ENCODE peak calls at places on chromosomes 11 and 22, in five cellular contexts. C is type B pancreatic cell, S is RWPE2, A is GM12865, M is endothelial cell. F is an unnamed sample.

GRCh38 chr11:92703431-92703830 is 266.0 kb upstream of the MTNR1B start:
- DNase-seq in C (no peak), S (no peak), A (no peak), M (no peak), F (no peak)

GRCh38 chr22:17167486-17167885 is 8.4 kb upstream of the HDHD5 start:
- DNase-seq in C (no peak), S (no peak), A (no peak), M (no peak), F (no peak)

GRCh38 chr11:121891134-121891533 is 224.9 kb downstream of the BLID start:
- DNase-seq in C (no peak), S (no peak), A (no peak), M (no peak), F (no peak)

GRCh38 chr11:66044757-66045156 is 4.2 kb downstream of the GAL3ST3 start:
- DNase-seq in C (no peak), S (no peak), A (no peak), M (no peak), F (no peak)

GRCh38 chr22:19942886-19943664 is 1.5 kb upstream of the TXNRD2 start:
- DNase-seq in C (no peak), S (no peak), A (no peak), M (no peak), F (no peak)

GRCh38 chr22:32130464-32130863 is 28.6 kb downstream of the C22orf42 start:
- DNase-seq in C (no peak), S (no peak), A (no peak), M (no peak), F (no peak)

GRCh38 chr11:106656646-106657045 is 361.6 kb downstream of the GUCY1A2 start:
- DNase-seq in C (no peak), S (no peak), A (no peak), M (no peak), F (no peak)

GRCh38 chr22:26811717-26811992 is 154.3 kb downstream of the MIAT start:
- DNase-seq in C (no peak), S (no peak), A (no peak), M (no peak), F (no peak)

GRCh38 chr11:10385696-10386095 is 69.4 kb upstream of the AMPD3 start:
- DNase-seq in C (peak), S (no peak), A (no peak), M (no peak), F (no peak)

GRCh38 chr11:40129276-40129675 is 1330.2 kb downstream of the LRRC4C start:
- DNase-seq in C (no peak), S (no peak), A (peak), M (no peak), F (no peak)

GRCh38 chr11:18836415-18836814 is 44.8 kb upstream of the PTPN5 start:
- DNase-seq in C (no peak), S (no peak), A (no peak), M (no peak), F (no peak)

GRCh38 chr22:17794726-17795125 is 20.5 kb upstream of the BID start:
- DNase-seq in C (no peak), S (no peak), A (no peak), M (no peak), F (no peak)

GRCh38 chr11:116309446-116309845 is 463.3 kb downstream of the BUD13 start:
- DNase-seq in C (no peak), S (no peak), A (no peak), M (no peak), F (no peak)

GRCh38 chr11:111077938-111078337 is 167.6 kb upstream of the POU2AF2 start:
- DNase-seq in C (no peak), S (no peak), A (no peak), M (no peak), F (no peak)

GRCh38 chr22:43208703-43209522 is 22.0 kb upstream of the TTLL12 start:
- DNase-seq in C (no peak), S (no peak), A (no peak), M (no peak), F (no peak)

GRCh38 chr11:75413864-75414263 is 14.5 kb downstream of the RPS3 start:
- DNase-seq in C (no peak), S (no peak), A (no peak), M (no peak), F (no peak)

GRCh38 chr11:28228196-28228595 is 120.0 kb downstream of the METTL15 start:
- DNase-seq in C (no peak), S (no peak), A (no peak), M (no peak), F (no peak)

GRCh38 chr11:9726313-9727022 is 62.6 kb downstream of the SWAP70 start:
- DNase-seq in C (no peak), S (no peak), A (peak), M (no peak), F (peak)

DNA sequence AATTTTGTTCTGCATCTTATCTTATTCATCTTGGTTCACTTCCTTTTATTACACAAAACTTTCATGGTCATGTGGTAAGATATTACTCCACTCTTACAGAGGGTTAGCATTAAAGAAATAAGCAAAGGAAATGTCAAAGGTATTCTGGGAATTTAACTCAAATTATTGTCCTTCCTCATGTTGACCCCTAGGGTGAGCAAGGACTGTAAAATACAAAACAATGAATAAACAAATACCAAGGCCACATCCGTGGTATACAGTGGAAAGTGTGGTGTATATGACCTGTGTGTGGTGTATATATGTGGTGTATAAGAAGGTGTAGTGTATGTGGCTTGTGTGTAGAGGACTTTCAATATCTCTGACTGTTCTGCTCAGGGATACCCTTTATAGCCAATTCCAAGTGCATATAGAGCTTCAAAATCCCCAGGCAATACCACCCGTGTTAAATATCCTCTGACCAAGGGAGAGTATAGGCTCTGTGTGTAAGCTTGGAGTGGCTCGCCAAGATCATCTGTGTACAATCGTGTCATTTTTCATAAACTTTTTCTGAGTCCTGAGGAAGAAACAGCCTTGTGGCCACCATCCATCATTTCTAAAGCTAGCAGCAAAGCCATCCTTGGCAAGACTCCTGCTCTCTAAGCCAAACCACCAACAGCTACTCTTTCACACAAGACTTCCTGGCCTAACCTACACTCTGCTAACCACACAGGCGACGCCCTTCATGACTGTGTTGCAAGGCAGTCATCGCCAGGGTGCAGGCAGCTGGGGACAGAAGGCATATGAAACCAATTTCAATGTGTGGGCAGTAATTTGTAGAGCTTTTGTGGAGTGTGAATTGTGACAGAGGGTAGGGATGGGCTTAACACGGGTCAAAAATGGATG is 548.0 kb downstream of the ETS1 start:
- DNase-seq in C (no peak), S (no peak), A (peak), M (no peak), F (peak)
- TF ChIP-seq CTCF in C (peak), S (no peak), A (no peak), M (peak), F (no peak)

GRCh38 chr11:47645500-47645899 is 3.1 kb upstream of the MTCH2 start:
- DNase-seq in C (no peak), S (no peak), A (no peak), M (no peak), F (no peak)

GRCh38 chr11:47646019-47646418 is 3.7 kb upstream of the MTCH2 start:
- DNase-seq in C (no peak), S (no peak), A (no peak), M (no peak), F (no peak)

GRCh38 chr11:47641585-47642098 is 717 bp downstream of the MTCH2 start:
- DNase-seq in C (no peak), S (no peak), A (no peak), M (no peak), F (no peak)

GRCh38 chr11:47642099-47642855 is at the start of gene MTCH2:
- DNase-seq in C (peak), S (peak), A (peak), M (peak), F (peak)
- TF ChIP-seq CTCF in C (peak), S (peak), A (peak), M (no peak), F (peak)

GRCh38 chr11:64801591-64802369 is 1.2 kb downstream of the MAP4K2 start:
- DNase-seq in C (no peak), S (no peak), A (no peak), M (peak), F (no peak)
- TF ChIP-seq CTCF in C (no peak), S (no peak), A (no peak), M (no peak), F (no peak)

GRCh38 chr11:57205046-57205671 is 23.4 kb downstream of the LRRC55 start:
- DNase-seq in C (no peak), S (no peak), A (no peak), M (no peak), F (no peak)
- TF ChIP-seq CTCF in C (no peak), S (no peak), A (no peak), M (no peak), F (no peak)

GRCh38 chr11:22926341-22926740 is 66.1 kb upstream of the CCDC179 start:
- DNase-seq in C (no peak), S (no peak), A (no peak), M (no peak), F (no peak)

GRCh38 chr11:22922672-22923071 is 62.4 kb upstream of the CCDC179 start:
- DNase-seq in C (no peak), S (no peak), A (no peak), M (no peak), F (no peak)

GRCh38 chr11:22923561-22923960 is 63.3 kb upstream of the CCDC179 start:
- DNase-seq in C (no peak), S (no peak), A (no peak), M (no peak), F (no peak)

GRCh38 chr11:22920939-22921565 is 60.8 kb upstream of the CCDC179 start:
- DNase-seq in C (no peak), S (no peak), A (peak), M (peak), F (peak)
- TF ChIP-seq CTCF in C (peak), S (peak), A (peak), M (peak), F (peak)

F was measured in Calu3.